ENCODE peak calls at places on chromosomes 2 and 18, in eight cellular contexts. I is ELR, V is fibroblast of mammary gland, J is stomach, Q is T-cell, S is NCI-H1417, O is endothelial cell, M is NCI-H1092. Z is an unnamed sample.

GRCh38 chr2:72142743-72143440 is 4.8 kb downstream of the CYP26B1 start:
- DNase-seq in I (no peak), V (peak), J (peak), Q (no peak), S (peak), O (no peak), M (no peak), Z (no peak)

GRCh38 chr2:112118148-112118547 is 20.0 kb upstream of the FBLN7 start:
- DNase-seq in I (peak), V (no peak), J (no peak), Q (no peak), S (no peak), O (no peak), M (no peak), Z (no peak)

GRCh38 chr2:233799716-233800115 is 21.6 kb downstream of the MROH2A start:
- DNase-seq in I (no peak), V (no peak), J (no peak), Q (no peak), S (no peak), O (no peak), M (no peak), Z (no peak)

GRCh38 chr2:199131256-199131655 is 326.5 kb downstream of the SATB2 start:
- DNase-seq in I (no peak), V (no peak), J (no peak), Q (no peak), S (no peak), O (no peak), M (no peak), Z (no peak)

GRCh38 chr2:235957231-235957630 is 211.0 kb downstream of the GBX2 start:
- DNase-seq in I (no peak), V (no peak), J (no peak), Q (no peak), S (no peak), O (no peak), M (no peak), Z (no peak)

GRCh38 chr2:237824085-237824484 is 25.5 kb downstream of the RBM44 start:
- DNase-seq in I (peak), V (no peak), J (no peak), Q (no peak), S (peak), O (no peak), M (no peak), Z (no peak)

GRCh38 chr18:51278045-51278649 is 80.7 kb upstream of the MEX3C start:
- DNase-seq in I (peak), V (peak), J (peak), Q (no peak), S (peak), O (peak), M (peak), Z (no peak)

GRCh38 chr2:241762933-241763369 is 13.7 kb upstream of the GAL3ST2 start:
- DNase-seq in I (no peak), V (no peak), J (no peak), Q (peak), S (no peak), O (no peak), M (no peak), Z (peak)

GRCh38 chr2:74261204-74261864 is 62.9 kb downstream of the MTHFD2 start:
- DNase-seq in I (peak), V (peak), J (peak), Q (no peak), S (no peak), O (peak), M (no peak), Z (no peak)

GRCh38 chr2:67773876-67774275 is 288.9 kb downstream of the C1D start:
- DNase-seq in I (no peak), V (no peak), J (no peak), Q (no peak), S (no peak), O (no peak), M (no peak), Z (no peak)

GRCh38 chr2:42368817-42369550 is 8.0 kb upstream of the COX7A2L start:
- DNase-seq in I (no peak), V (no peak), J (no peak), Q (no peak), S (peak), O (peak), M (peak), Z (no peak)

GRCh38 chr2:63613391-63613901 is 24.7 kb downstream of the MDH1 start:
- DNase-seq in I (no peak), V (no peak), J (no peak), Q (no peak), S (no peak), O (no peak), M (no peak), Z (no peak)

GRCh38 chr2:86518498-86518897 is 44.7 kb downstream of the CHMP3 start:
- DNase-seq in I (peak), V (peak), J (no peak), Q (peak), S (no peak), O (no peak), M (no peak), Z (peak)

GRCh38 chr2:240624011-240624949 is 1.0 kb upstream of the GPR35 start:
- DNase-seq in I (no peak), V (no peak), J (no peak), Q (no peak), S (no peak), O (no peak), M (no peak), Z (no peak)

GRCh38 chr18:68984342-68984741 is 186.5 kb downstream of the CCDC102B start:
- DNase-seq in I (no peak), V (peak), J (no peak), Q (no peak), S (no peak), O (no peak), M (no peak), Z (no peak)

GRCh38 chr18:55079481-55080350 is 120.5 kb upstream of the CCDC68 start:
- DNase-seq in I (no peak), V (no peak), J (no peak), Q (no peak), S (no peak), O (no peak), M (no peak), Z (no peak)

GRCh38 chr2:191415101-191415500 is 169.9 kb downstream of the MYO1B start:
- DNase-seq in I (no peak), V (no peak), J (no peak), Q (no peak), S (no peak), O (no peak), M (no peak), Z (no peak)